ENCODE peak calls at places on chromosome 1, in eight cellular contexts. One of them, this sample, is unnamed.

GRCh38 chr1:114334297-114334696 is 176.7 kb downstream of the TRIM33 start:
- DNase-seq in A549: no peak
- DNase-seq in adrenal gland: no peak
- DNase-seq in fibroblast of lung: no peak
- DNase-seq in HepG2: no peak
- DNase-seq in tibial nerve: no peak
- DNase-seq in pancreas: no peak
- DNase-seq in AG10803: no peak
- DNase-seq in this sample: no peak

GRCh38 chr1:181398544-181398943 is 84.8 kb upstream of the CACNA1E start:
- DNase-seq in A549: no peak
- DNase-seq in adrenal gland: no peak
- DNase-seq in fibroblast of lung: no peak
- DNase-seq in HepG2: no peak
- DNase-seq in tibial nerve: no peak
- DNase-seq in pancreas: no peak
- DNase-seq in AG10803: no peak
- DNase-seq in this sample: no peak

GRCh38 chr1:115838805-115839705 is 1.9 kb downstream of the NHLH2 start:
- DNase-seq in A549: no peak
- DNase-seq in adrenal gland: no peak
- DNase-seq in fibroblast of lung: peak; percentile 14
- DNase-seq in HepG2: no peak
- DNase-seq in tibial nerve: no peak
- DNase-seq in pancreas: peak; percentile 68
- DNase-seq in AG10803: peak; percentile 29
- DNase-seq in this sample: no peak

GRCh38 chr1:182604835-182605164 is 611 bp upstream of the RGS16 start:
- DNase-seq in A549: no peak
- DNase-seq in adrenal gland: no peak
- DNase-seq in fibroblast of lung: no peak
- DNase-seq in HepG2: no peak
- DNase-seq in tibial nerve: no peak
- DNase-seq in pancreas: no peak
- DNase-seq in AG10803: no peak
- DNase-seq in this sample: no peak

GRCh38 chr1:219568728-219569127 is 44.2 kb downstream of the ZC3H11B start:
- DNase-seq in A549: no peak
- DNase-seq in adrenal gland: no peak
- DNase-seq in fibroblast of lung: peak; percentile 41
- DNase-seq in HepG2: no peak
- DNase-seq in tibial nerve: no peak
- DNase-seq in pancreas: no peak
- DNase-seq in AG10803: no peak
- DNase-seq in this sample: no peak

GRCh38 chr1:78339490-78339889 is 151.3 kb upstream of the PTGFR start:
- DNase-seq in A549: no peak
- DNase-seq in adrenal gland: peak; percentile 21
- DNase-seq in fibroblast of lung: peak; percentile 86
- DNase-seq in HepG2: no peak
- DNase-seq in tibial nerve: no peak
- DNase-seq in pancreas: no peak
- DNase-seq in AG10803: peak; percentile 71
- DNase-seq in this sample: no peak

GRCh38 chr1:145708063-145708462 is 895 bp upstream of the PDZK1 start:
- DNase-seq in A549: no peak
- DNase-seq in adrenal gland: peak; percentile 56
- DNase-seq in fibroblast of lung: peak; percentile 58
- DNase-seq in HepG2: peak; percentile 28
- DNase-seq in tibial nerve: no peak
- DNase-seq in pancreas: no peak
- DNase-seq in AG10803: no peak
- DNase-seq in this sample: no peak

GRCh38 chr1:85467929-85468540 is 3.1 kb upstream of the DDAH1 start:
- DNase-seq in A549: no peak
- DNase-seq in adrenal gland: no peak
- DNase-seq in fibroblast of lung: no peak
- DNase-seq in HepG2: no peak
- DNase-seq in tibial nerve: no peak
- DNase-seq in pancreas: no peak
- DNase-seq in AG10803: peak; percentile 50
- DNase-seq in this sample: no peak

GRCh38 chr1:41917835-41918449 is 780 bp downstream of the HIVEP3 start:
- DNase-seq in A549: no peak
- DNase-seq in adrenal gland: peak; percentile 16
- DNase-seq in fibroblast of lung: peak; percentile 55
- DNase-seq in HepG2: no peak
- DNase-seq in tibial nerve: no peak
- DNase-seq in pancreas: peak; percentile 72
- DNase-seq in AG10803: peak; percentile 26
- DNase-seq in this sample: no peak
- H3K4me3 ChIP-seq in A549: peak overlapping the region; percentile 83
- H3K4me3 ChIP-seq in adrenal gland: peak overlapping the region; percentile 84
- H3K4me3 ChIP-seq in fibroblast of lung: peak overlapping the region; percentile 43
- H3K4me3 ChIP-seq in HepG2: no peak overlapping the region
- H3K4me3 ChIP-seq in tibial nerve: peak overlapping the region; percentile 58
- H3K4me3 ChIP-seq in pancreas: peak overlapping the region; percentile 72
- H3K4me3 ChIP-seq in AG10803: peak overlapping the region; percentile 67
- H3K4me3 ChIP-seq in this sample: peak overlapping the region; percentile 61

GRCh38 chr1:87985071-87985470 is 656.4 kb downstream of the LMO4 start:
- DNase-seq in A549: no peak
- DNase-seq in adrenal gland: no peak
- DNase-seq in fibroblast of lung: no peak
- DNase-seq in HepG2: no peak
- DNase-seq in tibial nerve: no peak
- DNase-seq in pancreas: no peak
- DNase-seq in AG10803: no peak
- DNase-seq in this sample: no peak

GRCh38 chr1:87983841-87984240 is 655.2 kb downstream of the LMO4 start:
- DNase-seq in A549: no peak
- DNase-seq in adrenal gland: no peak
- DNase-seq in fibroblast of lung: peak; percentile 52
- DNase-seq in HepG2: no peak
- DNase-seq in tibial nerve: no peak
- DNase-seq in pancreas: no peak
- DNase-seq in AG10803: no peak
- DNase-seq in this sample: no peak

GRCh38 chr1:87981810-87982209 is 653.1 kb downstream of the LMO4 start:
- DNase-seq in A549: no peak
- DNase-seq in adrenal gland: no peak
- DNase-seq in fibroblast of lung: no peak
- DNase-seq in HepG2: no peak
- DNase-seq in tibial nerve: no peak
- DNase-seq in pancreas: no peak
- DNase-seq in AG10803: no peak
- DNase-seq in this sample: no peak

GRCh38 chr1:87989346-87989745 is 660.7 kb downstream of the LMO4 start:
- DNase-seq in A549: no peak
- DNase-seq in adrenal gland: no peak
- DNase-seq in fibroblast of lung: no peak
- DNase-seq in HepG2: no peak
- DNase-seq in tibial nerve: no peak
- DNase-seq in pancreas: no peak
- DNase-seq in AG10803: no peak
- DNase-seq in this sample: no peak

DNA sequence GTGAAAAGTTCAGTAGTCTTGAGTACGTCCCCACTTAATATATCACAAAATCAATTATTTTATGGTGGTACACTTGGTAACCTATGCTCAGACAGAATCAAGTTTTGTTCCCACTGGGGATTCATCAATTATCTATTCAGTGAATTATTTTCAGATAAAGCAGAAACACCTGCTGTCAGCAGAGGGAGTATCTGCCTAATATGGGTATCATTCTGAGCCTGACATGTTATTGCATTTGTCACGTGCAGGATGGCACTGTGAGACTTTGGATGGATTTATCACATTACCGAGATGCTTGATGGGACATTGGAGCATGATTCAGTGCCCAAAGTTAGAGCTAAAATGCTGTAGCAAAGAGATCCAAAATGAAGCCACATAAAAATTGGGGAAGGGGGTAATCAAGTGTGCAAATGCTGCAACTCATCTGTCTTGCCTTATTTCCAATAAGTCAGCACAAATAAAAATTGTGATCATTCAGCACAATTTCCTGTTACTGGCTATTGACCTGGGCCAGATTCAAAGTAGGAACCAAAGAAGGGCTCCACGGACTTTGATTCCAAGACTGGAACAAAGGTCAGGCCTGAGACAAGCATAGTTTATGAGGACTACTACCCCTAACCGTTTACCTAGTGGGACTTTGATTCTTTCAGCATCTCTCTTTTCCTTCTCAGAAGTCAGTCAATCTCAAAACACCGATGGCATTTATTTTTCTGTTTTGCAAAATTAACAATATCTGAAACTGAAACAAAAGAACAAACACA is 657.7 kb downstream of the LMO4 start:
- DNase-seq in A549: no peak
- DNase-seq in adrenal gland: no peak
- DNase-seq in fibroblast of lung: no peak
- DNase-seq in HepG2: no peak
- DNase-seq in tibial nerve: no peak
- DNase-seq in pancreas: no peak
- DNase-seq in AG10803: no peak
- DNase-seq in this sample: no peak
- TF ChIP-seq CTCF in A549: peak; percentile 15
- TF ChIP-seq CTCF in adrenal gland: no peak
- TF ChIP-seq CTCF in fibroblast of lung: no peak
- TF ChIP-seq CTCF in HepG2: no peak
- TF ChIP-seq CTCF in tibial nerve: no peak
- TF ChIP-seq CTCF in pancreas: no peak
- TF ChIP-seq CTCF in AG10803: no peak
- TF ChIP-seq CTCF in this sample: no peak

DNA sequence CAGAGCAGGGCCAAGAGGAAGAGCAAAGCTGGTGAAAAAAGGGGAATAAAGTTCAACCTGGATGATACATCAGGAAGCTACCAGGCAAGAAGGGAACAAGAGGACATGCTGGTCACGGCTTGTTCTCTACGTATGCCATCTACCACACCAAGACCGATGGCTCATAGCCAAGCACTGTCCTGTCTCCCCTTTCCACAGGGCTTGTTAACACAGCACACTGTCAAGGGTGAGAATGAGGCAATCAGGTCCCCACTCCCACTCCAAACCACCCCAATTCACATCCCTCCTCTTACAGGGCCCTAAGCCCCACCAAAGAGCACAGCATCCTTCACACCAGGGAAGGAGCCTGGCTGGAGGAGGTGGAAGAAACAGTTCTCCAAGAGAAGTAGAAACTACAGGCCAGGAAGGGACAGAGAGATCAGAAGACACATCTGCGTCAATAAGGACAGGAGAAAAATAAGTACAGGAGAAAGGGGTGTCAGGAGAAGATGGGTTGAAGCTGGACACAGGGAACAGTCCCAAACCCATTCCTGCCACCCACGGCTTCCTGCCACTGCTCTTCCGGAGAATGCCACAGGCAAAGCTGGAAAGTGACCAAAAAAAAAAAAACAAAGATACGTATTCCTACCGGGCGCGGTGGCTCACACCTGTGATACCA is 923 bp upstream of the SHC1 start:
- DNase-seq in A549: no peak
- DNase-seq in adrenal gland: peak; percentile 59
- DNase-seq in fibroblast of lung: no peak
- DNase-seq in HepG2: no peak
- DNase-seq in tibial nerve: no peak
- DNase-seq in pancreas: no peak
- DNase-seq in AG10803: no peak
- DNase-seq in this sample: no peak
- H3K4me3 ChIP-seq in A549: peak overlapping the region; percentile 65
- H3K4me3 ChIP-seq in adrenal gland: peak overlapping the region; percentile 75
- H3K4me3 ChIP-seq in fibroblast of lung: peak overlapping the region; percentile 24
- H3K4me3 ChIP-seq in HepG2: no peak overlapping the region
- H3K4me3 ChIP-seq in tibial nerve: peak overlapping the region; percentile 36
- H3K4me3 ChIP-seq in pancreas: no peak overlapping the region
- H3K4me3 ChIP-seq in AG10803: peak overlapping the region; percentile 81
- H3K4me3 ChIP-seq in this sample: peak overlapping the region; percentile 82

GRCh38 chr1:173420330-173420806 is 56.8 kb upstream of the PRDX6 start:
- DNase-seq in A549: peak; percentile 31
- DNase-seq in adrenal gland: peak; percentile 73
- DNase-seq in fibroblast of lung: peak; percentile 63
- DNase-seq in HepG2: peak; percentile 64
- DNase-seq in tibial nerve: no peak
- DNase-seq in pancreas: no peak
- DNase-seq in AG10803: peak; percentile 71
- DNase-seq in this sample: peak; percentile 28
- TF ChIP-seq CTCF in A549: peak; percentile 89
- TF ChIP-seq CTCF in adrenal gland: peak; percentile 86
- TF ChIP-seq CTCF in fibroblast of lung: peak; percentile 77
- TF ChIP-seq CTCF in HepG2: peak; percentile 83
- TF ChIP-seq CTCF in tibial nerve: peak; percentile 89
- TF ChIP-seq CTCF in pancreas: peak; percentile 91
- TF ChIP-seq CTCF in AG10803: peak; percentile 84
- TF ChIP-seq CTCF in this sample: peak; percentile 46

DNA sequence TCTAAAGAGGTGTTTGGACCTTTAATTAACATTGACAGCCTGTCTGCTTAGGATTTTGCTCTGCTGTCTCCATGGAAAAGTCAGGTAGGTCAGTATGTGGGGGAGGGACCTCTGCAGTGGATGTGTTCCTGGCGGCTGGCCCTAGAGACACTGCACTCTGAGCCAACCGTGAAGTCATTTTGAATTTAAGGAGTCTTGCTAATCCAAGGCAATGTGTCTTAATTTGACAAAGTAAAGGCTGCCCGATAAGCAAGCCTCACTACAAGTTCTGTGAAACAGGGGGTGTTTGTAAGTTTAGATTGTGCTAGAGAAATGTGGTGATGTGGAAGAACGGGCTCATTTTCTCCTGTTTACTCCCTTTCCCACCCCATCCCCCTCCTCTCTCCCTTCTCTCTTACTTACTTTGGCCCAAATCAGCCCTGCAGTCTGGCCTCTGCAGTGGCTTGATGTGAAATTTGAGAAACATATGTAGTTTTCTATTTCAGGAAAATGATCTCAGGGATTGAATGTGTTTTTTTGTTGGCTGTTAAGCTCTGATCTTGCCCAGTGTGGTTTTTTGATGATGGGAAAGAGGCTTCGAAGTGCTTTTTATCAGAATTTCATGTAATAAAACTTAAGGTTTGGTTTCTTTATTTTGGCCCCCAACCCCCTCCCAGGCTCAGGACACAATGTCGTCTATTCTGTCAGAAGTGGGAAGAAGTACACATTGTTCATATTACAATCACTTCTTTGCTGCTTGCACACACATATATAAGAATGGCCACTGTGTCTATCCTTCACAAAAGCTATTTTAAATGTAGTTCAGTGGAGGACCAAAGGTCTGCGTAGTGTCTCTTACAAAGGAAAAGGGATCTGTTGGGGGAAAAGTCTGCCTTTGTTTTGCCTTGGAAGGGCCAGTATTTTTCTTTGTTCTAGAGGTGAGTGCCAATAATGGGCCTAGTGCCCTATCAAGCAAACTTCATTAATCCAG is 96.6 kb downstream of the FGGY start:
- DNase-seq in A549: no peak
- DNase-seq in adrenal gland: peak; percentile 58
- DNase-seq in fibroblast of lung: peak; percentile 96
- DNase-seq in HepG2: peak; percentile 50
- DNase-seq in tibial nerve: peak; percentile 66
- DNase-seq in pancreas: no peak
- DNase-seq in AG10803: peak; percentile 87
- DNase-seq in this sample: no peak
- H3K4me3 ChIP-seq in A549: no peak overlapping the region
- H3K4me3 ChIP-seq in adrenal gland: no peak overlapping the region
- H3K4me3 ChIP-seq in fibroblast of lung: no peak overlapping the region
- H3K4me3 ChIP-seq in HepG2: no peak overlapping the region
- H3K4me3 ChIP-seq in tibial nerve: no peak overlapping the region
- H3K4me3 ChIP-seq in pancreas: no peak overlapping the region
- H3K4me3 ChIP-seq in AG10803: peak overlapping the region; percentile 9
- H3K4me3 ChIP-seq in this sample: no peak overlapping the region

This sample was measured in AG04449.